ENCODE peak calls at places on chromosomes 3 and 15, in ten cellular contexts. B, O, S, R, J, T, C, K, H and P are unnamed samples.
A peak's percentile ranks its signal among the peaks of the same experiment; 100 is the strongest.

GRCh38 chr3:36075491-36075890 is 304.8 kb upstream of the STAC start:
- DNase-seq in B (no peak), O (no peak), S (no peak), R (peak; percentile 3), J (no peak), T (no peak), C (no peak), K (no peak), H (no peak), P (no peak)

GRCh38 chr15:65337436-65338070 is 33.1 kb downstream of the RNU5B-1 start:
- DNase-seq in B (no peak), O (no peak), S (no peak), R (no peak), J (no peak), T (no peak), C (peak; percentile 62), K (no peak), H (no peak), P (no peak)

GRCh38 chr15:68126415-68126814 is 72.3 kb downstream of the PIAS1 start:
- DNase-seq in B (no peak), O (no peak), S (no peak), R (no peak), J (no peak), T (no peak), C (no peak), K (peak; percentile 67), H (no peak), P (no peak)

GRCh38 chr3:31829826-31830426 is 151.1 kb downstream of the OSBPL10 start:
- DNase-seq in B (no peak), O (no peak), S (no peak), R (no peak), J (no peak), T (no peak), C (no peak), K (no peak), H (no peak), P (no peak)

GRCh38 chr3:20056727-20057611 is 16.7 kb downstream of the KAT2B start:
- DNase-seq in B (no peak), O (no peak), S (peak; percentile 81), R (peak; percentile 94), J (peak; percentile 89), T (no peak), C (no peak), K (no peak), H (no peak), P (no peak)

GRCh38 chr15:74889390-74889881 is 406 bp upstream of the MPI start:
- DNase-seq in B (peak; percentile 69), O (peak; percentile 69), S (no peak), R (peak; percentile 45), J (peak; percentile 31), T (no peak), C (no peak), K (peak; percentile 71), H (no peak), P (peak; percentile 22)

GRCh38 chr3:139198929-139199328 is 144.9 kb upstream of the MRPS22 start:
- DNase-seq in B (no peak), O (no peak), S (peak; percentile 20), R (no peak), J (peak; percentile 70), T (no peak), C (no peak), K (no peak), H (no peak), P (no peak)

GRCh38 chr15:90000175-90000923 is 775 bp upstream of the ZNF710 start:
- DNase-seq in B (peak; percentile 48), O (peak; percentile 64), S (peak; percentile 48), R (no peak), J (peak; percentile 9), T (no peak), C (peak; percentile 20), K (peak; percentile 81), H (no peak), P (no peak)

GRCh38 chr3:39122811-39123210 is 15.3 kb downstream of the TTC21A start:
- DNase-seq in B (no peak), O (no peak), S (no peak), R (no peak), J (no peak), T (no peak), C (no peak), K (no peak), H (no peak), P (no peak)

GRCh38 chr3:8755564-8756237 is 13.7 kb downstream of the OXTR start:
- DNase-seq in B (peak; percentile 69), O (no peak), S (no peak), R (peak; percentile 40), J (peak; percentile 53), T (no peak), C (no peak), K (no peak), H (no peak), P (no peak)

GRCh38 chr15:65027593-65027992 is 1.8 kb downstream of the MTFMT start:
- DNase-seq in B (no peak), O (no peak), S (no peak), R (no peak), J (no peak), T (no peak), C (no peak), K (no peak), H (no peak), P (no peak)

GRCh38 chr15:55993804-55994539 is 560 bp upstream of the NEDD4 start:
- DNase-seq in B (peak; percentile 70), O (no peak), S (peak; percentile 62), R (peak; percentile 77), J (peak; percentile 63), T (no peak), C (peak; percentile 51), K (no peak), H (no peak), P (peak; percentile 28)

GRCh38 chr15:90419738-90420487 is 31.9 kb downstream of the IQGAP1 start:
- DNase-seq in B (no peak), O (no peak), S (peak; percentile 85), R (peak; percentile 92), J (peak; percentile 86), T (no peak), C (no peak), K (no peak), H (no peak), P (no peak)

GRCh38 chr3:161230621-161231195 is 9.6 kb downstream of the NMD3 start:
- DNase-seq in B (no peak), O (no peak), S (no peak), R (no peak), J (no peak), T (no peak), C (no peak), K (no peak), H (no peak), P (no peak)

GRCh38 chr15:60585743-60586708 is 107.1 kb upstream of the ICE2 start:
- DNase-seq in B (peak; percentile 91), O (peak; percentile 68), S (peak; percentile 73), R (peak; percentile 74), J (peak; percentile 75), T (peak; percentile 51), C (peak; percentile 45), K (no peak), H (no peak), P (peak; percentile 8)

GRCh38 chr15:39729500-39729899 is 53.1 kb downstream of the FSIP1 start:
- DNase-seq in B (no peak), O (no peak), S (no peak), R (no peak), J (no peak), T (no peak), C (no peak), K (no peak), H (no peak), P (no peak)

GRCh38 chr15:75680007-75680789 is 32.5 kb downstream of the CSPG4 start:
- DNase-seq in B (peak; percentile 60), O (no peak), S (no peak), R (no peak), J (no peak), T (no peak), C (no peak), K (no peak), H (no peak), P (no peak)

GRCh38 chr3:47392933-47393332 is 12.1 kb downstream of the PTPN23 start:
- DNase-seq in B (no peak), O (no peak), S (no peak), R (no peak), J (no peak), T (no peak), C (no peak), K (no peak), H (no peak), P (no peak)

GRCh38 chr3:187967982-187968381 is 186.0 kb upstream of the LPP start:
- DNase-seq in B (no peak), O (no peak), S (no peak), R (peak; percentile 79), J (peak; percentile 72), T (no peak), C (no peak), K (no peak), H (no peak), P (no peak)

GRCh38 chr15:74784854-74785715 is 3.2 kb downstream of the CSK start:
- DNase-seq in B (no peak), O (no peak), S (no peak), R (no peak), J (no peak), T (no peak), C (no peak), K (no peak), H (no peak), P (no peak)